ENCODE peak calls at places on chromosome 18, in five cellular contexts. A is activated CD4-positive, alpha-beta T cell treated with anti-CD3 and anti-CD28 coated beads, Interleukin-2, amount 50 U/mL, for 48 hours; Q is choroid plexus epithelial cell; V is iPS-NIHi11; U is activated T-cell treated with anti-CD3 and anti-CD28 coated beads for 4 hours. L is an unnamed sample.
A peak's percentile ranks its signal among the peaks of the same experiment; 100 is the strongest.

GRCh38 chr18:24968233-24968775 is 383.7 kb downstream of the ZNF521 start:
- DNase-seq in A (no peak), Q (no peak), V (no peak), U (no peak), L (no peak)

GRCh38 chr18:48645427-48646002 is 106.7 kb downstream of the CTIF start:
- DNase-seq in A (no peak), Q (peak; percentile 47), V (no peak), U (no peak), L (peak; percentile 19)

GRCh38 chr18:68713791-68714190 is 1.1 kb downstream of the TMX3 start:
- DNase-seq in A (no peak), Q (peak; percentile 16), V (no peak), U (no peak), L (no peak)

GRCh38 chr18:40678318-40678717 is 1276.7 kb upstream of the PIK3C3 start:
- DNase-seq in A (no peak), Q (no peak), V (no peak), U (no peak), L (no peak)

GRCh38 chr18:54023471-54023870 is 201.0 kb downstream of the MBD2 start:
- DNase-seq in A (no peak), Q (peak; percentile 87), V (no peak), U (no peak), L (peak; percentile 93)

GRCh38 chr18:74529378-74529777 is 4.9 kb upstream of the CNDP1 start:
- DNase-seq in A (no peak), Q (no peak), V (no peak), U (no peak), L (no peak)

GRCh38 chr18:61531182-61531581 is 198.0 kb downstream of the CDH20 start:
- DNase-seq in A (no peak), Q (no peak), V (no peak), U (no peak), L (peak; percentile 30)

GRCh38 chr18:36718705-36719328 is 110.0 kb downstream of the TPGS2 start:
- DNase-seq in A (no peak), Q (no peak), V (no peak), U (no peak), L (no peak)

GRCh38 chr18:74414951-74415515 is 42.1 kb downstream of the DIPK1C start:
- DNase-seq in A (no peak), Q (peak; percentile 18), V (no peak), U (no peak), L (no peak)

GRCh38 chr18:23231340-23232021 is 96.2 kb downstream of the CABLES1 start:
- DNase-seq in A (peak; percentile 62), Q (peak; percentile 93), V (no peak), U (peak; percentile 50), L (peak; percentile 98)